ENCODE peak calls at places on chromosome 20, in eight cellular contexts. Q is stimulated activated CD8-positive, alpha-beta memory T cell treated with anti-CD3 and anti-CD28 coated beads, Interleukin-4, amount 100 ng/mL, for 4 hours; V is A172; W is T-helper 9 cell; K is activated T-cell treated with anti-CD3 and anti-CD28 coated beads, Interleukin-2, amount 50 U/mL, for 72 hours; T is endothelial cell; X is hippocampal formation; J is stimulated activated CD4-positive, alpha-beta T cell treated with anti-CD3 and anti-CD28 coated beads, Interleukin-4, amount 100 ng/mL, for 24 hours. Y is an unnamed sample.

GRCh38 chr20:64104667-64105451 is 2.5 kb downstream of the NPBWR2 start:
- DNase-seq in Q (no peak), V (no peak), W (no peak), K (no peak), T (no peak), X (no peak), J (no peak), Y (no peak)

GRCh38 chr20:62920039-62920645 is 6.2 kb downstream of the DIDO1 start:
- DNase-seq in Q (no peak), V (no peak), W (no peak), K (no peak), T (no peak), X (no peak), J (no peak), Y (no peak)

GRCh38 chr20:47133809-47134456 is 222.6 kb downstream of the ZMYND8 start:
- DNase-seq in Q (no peak), V (peak; percentile 39), W (no peak), K (no peak), T (no peak), X (no peak), J (no peak), Y (no peak)

GRCh38 chr20:4060054-4060795 is 44.9 kb upstream of the RNF24 start:
- DNase-seq in Q (no peak), V (no peak), W (no peak), K (no peak), T (no peak), X (no peak), J (no peak), Y (peak; percentile 82)

GRCh38 chr20:37282558-37282957 is 6.9 kb upstream of the MANBAL start:
- DNase-seq in Q (no peak), V (peak; percentile 41), W (no peak), K (no peak), T (peak; percentile 18), X (no peak), J (no peak), Y (no peak)

GRCh38 chr20:21229163-21229562 is 74.0 kb upstream of the XRN2 start:
- DNase-seq in Q (no peak), V (peak; percentile 49), W (no peak), K (no peak), T (no peak), X (no peak), J (no peak), Y (no peak)

GRCh38 chr20:32972181-32973076 is 31.8 kb downstream of the SUN5 start:
- DNase-seq in Q (peak; percentile 51), V (peak; percentile 53), W (peak; percentile 73), K (peak; percentile 82), T (peak; percentile 41), X (no peak), J (peak; percentile 85), Y (peak; percentile 76)

GRCh38 chr20:9319687-9320384 is 194.6 kb upstream of the LAMP5 start:
- DNase-seq in Q (no peak), V (peak; percentile 4), W (no peak), K (no peak), T (no peak), X (no peak), J (no peak), Y (peak; percentile 44)

GRCh38 chr20:50744143-50744792 is 12.9 kb downstream of the PARD6B start:
- DNase-seq in Q (no peak), V (peak; percentile 87), W (no peak), K (no peak), T (no peak), X (no peak), J (no peak), Y (peak; percentile 96)

GRCh38 chr20:50992733-50993457 is 30.0 kb downstream of the KCNG1 start:
- DNase-seq in Q (no peak), V (peak; percentile 85), W (no peak), K (peak; percentile 72), T (peak; percentile 72), X (no peak), J (peak; percentile 61), Y (peak; percentile 93)

GRCh38 chr20:44079968-44080560 is 106.9 kb downstream of the JPH2 start:
- DNase-seq in Q (no peak), V (peak; percentile 42), W (no peak), K (no peak), T (no peak), X (no peak), J (no peak), Y (no peak)

GRCh38 chr20:56780266-56780665 is 151.2 kb downstream of the TFAP2C start:
- DNase-seq in Q (no peak), V (no peak), W (no peak), K (no peak), T (no peak), X (no peak), J (no peak), Y (no peak)

GRCh38 chr20:49538950-49539349 is 29.0 kb downstream of the PTGIS start:
- DNase-seq in Q (no peak), V (no peak), W (no peak), K (no peak), T (no peak), X (no peak), J (no peak), Y (no peak)

GRCh38 chr20:60298647-60299046 is 340.4 kb downstream of the CDH26 start:
- DNase-seq in Q (no peak), V (no peak), W (no peak), K (no peak), T (no peak), X (no peak), J (no peak), Y (no peak)

GRCh38 chr20:42461965-42462593 is 727.6 kb downstream of the PTPRT start:
- DNase-seq in Q (no peak), V (no peak), W (no peak), K (no peak), T (no peak), X (no peak), J (no peak), Y (no peak)

GRCh38 chr20:19223640-19224039 is 11.2 kb downstream of the SLC24A3 start:
- DNase-seq in Q (no peak), V (no peak), W (no peak), K (no peak), T (no peak), X (no peak), J (no peak), Y (no peak)

GRCh38 chr20:36243726-36244125 is 7.4 kb downstream of the AAR2 start:
- DNase-seq in Q (no peak), V (no peak), W (no peak), K (no peak), T (no peak), X (no peak), J (no peak), Y (no peak)

GRCh38 chr20:35263609-35264223 is 14.2 kb downstream of the MMP24OS start:
- DNase-seq in Q (no peak), V (peak; percentile 74), W (no peak), K (no peak), T (no peak), X (no peak), J (no peak), Y (peak; percentile 48)

GRCh38 chr20:19504251-19504650 is 253.8 kb upstream of the RIN2 start:
- DNase-seq in Q (no peak), V (no peak), W (no peak), K (no peak), T (no peak), X (no peak), J (no peak), Y (no peak)

GRCh38 chr20:5553194-5553815 is 196.9 kb upstream of the SHLD1 start:
- DNase-seq in Q (no peak), V (no peak), W (no peak), K (no peak), T (no peak), X (no peak), J (no peak), Y (peak; percentile 62)

GRCh38 chr20:37406010-37406998 is 60.4 kb downstream of the SRC start:
- DNase-seq in Q (peak; percentile 6), V (peak; percentile 32), W (no peak), K (peak; percentile 55), T (peak; percentile 48), X (no peak), J (peak; percentile 32), Y (peak; percentile 59)

GRCh38 chr20:9015984-9016324 is 52.9 kb upstream of the PLCB4 start:
- DNase-seq in Q (no peak), V (peak; percentile 84), W (no peak), K (no peak), T (no peak), X (no peak), J (no peak), Y (no peak)

GRCh38 chr20:19964289-19965263 is 52.6 kb upstream of the NAA20 start:
- DNase-seq in Q (no peak), V (peak; percentile 44), W (no peak), K (no peak), T (no peak), X (no peak), J (no peak), Y (peak; percentile 32)

GRCh38 chr20:20083796-20084195 is 31.5 kb downstream of the CFAP61 start:
- DNase-seq in Q (no peak), V (peak; percentile 62), W (no peak), K (no peak), T (no peak), X (no peak), J (no peak), Y (peak; percentile 27)

GRCh38 chr20:46828471-46828870 is 66.2 kb upstream of the EYA2 start:
- DNase-seq in Q (no peak), V (peak; percentile 30), W (no peak), K (no peak), T (no peak), X (no peak), J (no peak), Y (no peak)

GRCh38 chr20:32098786-32099185 is 10.7 kb upstream of the TM9SF4 start:
- DNase-seq in Q (no peak), V (no peak), W (no peak), K (no peak), T (no peak), X (no peak), J (no peak), Y (no peak)

GRCh38 chr20:13515291-13515690 is 123.4 kb downstream of the TASP1 start:
- DNase-seq in Q (no peak), V (no peak), W (no peak), K (no peak), T (no peak), X (no peak), J (no peak), Y (no peak)